ENCODE peak calls at places on chromosomes 16 and 17, in six cellular contexts. G, L, H, U, A and V are unnamed samples.

GRCh38 chr16:11913425-11914079 is 2.2 kb downstream of the GSPT1 start:
- DNase-seq in G (no peak), L (no peak), H (no peak), U (peak), A (no peak), V (no peak)

GRCh38 chr17:77035526-77035925 is 105.2 kb upstream of the SEC14L1 start:
- DNase-seq in G (no peak), L (no peak), H (no peak), U (no peak), A (no peak), V (no peak)

GRCh38 chr17:72890711-72891110 is 201.8 kb downstream of the SLC39A11 start:
- DNase-seq in G (peak), L (no peak), H (no peak), U (no peak), A (no peak), V (no peak)

GRCh38 chr16:80948886-80949502 is 57.7 kb downstream of the CMC2 start:
- DNase-seq in G (peak), L (no peak), H (no peak), U (peak), A (no peak), V (no peak)

GRCh38 chr16:72921620-72922019 is 126.3 kb downstream of the ZFHX3 start:
- DNase-seq in G (no peak), L (peak), H (peak), U (peak), A (no peak), V (no peak)

GRCh38 chr17:8146381-8147140 is 5.6 kb downstream of the PER1 start:
- DNase-seq in G (no peak), L (no peak), H (no peak), U (no peak), A (no peak), V (no peak)

GRCh38 chr17:40556884-40557414 is 8.3 kb downstream of the CCR7 start:
- DNase-seq in G (no peak), L (no peak), H (no peak), U (peak), A (no peak), V (peak)

GRCh38 chr16:86669285-86669805 is 91.0 kb downstream of the FOXL1 start:
- DNase-seq in G (no peak), L (no peak), H (no peak), U (no peak), A (no peak), V (no peak)

GRCh38 chr17:12627177-12627629 is 38.5 kb upstream of the MYOCD start:
- DNase-seq in G (peak), L (no peak), H (no peak), U (no peak), A (no peak), V (no peak)

GRCh38 chr16:71172808-71173207 is 57.7 kb downstream of the HYDIN start:
- DNase-seq in G (no peak), L (no peak), H (no peak), U (no peak), A (no peak), V (no peak)

GRCh38 chr16:17224859-17225258 is 245.9 kb downstream of the XYLT1 start:
- DNase-seq in G (no peak), L (peak), H (no peak), U (peak), A (no peak), V (peak)

GRCh38 chr16:1771864-1772361 is 570 bp upstream of the NME3 start:
- DNase-seq in G (no peak), L (no peak), H (no peak), U (no peak), A (no peak), V (no peak)

GRCh38 chr17:50348522-50349240 is 2.8 kb downstream of the XYLT2 start:
- DNase-seq in G (peak), L (no peak), H (no peak), U (no peak), A (no peak), V (no peak)

GRCh38 chr17:10072556-10072955 is 125.8 kb downstream of the GAS7 start:
- DNase-seq in G (no peak), L (no peak), H (no peak), U (no peak), A (no peak), V (no peak)